ENCODE peak calls at places on chromosome 12, in six cellular contexts. W is lower lobe of right lung, U is fibroblast of mammary gland, V is AG04450, G is ureter, I is kidney tubule cell. F is an unnamed sample.

GRCh38 chr12:56565510-56566101 is 44.0 kb downstream of the RBMS2 start:
- DNase-seq in U (peak), I (peak), V (peak), G (peak), W (peak), F (peak)

GRCh38 chr12:131895640-131896079 is 1.2 kb downstream of the ULK1 start:
- DNase-seq in I (no peak), W (no peak), V (no peak), G (no peak), U (no peak), F (no peak)

GRCh38 chr12:13179159-13180074 is 17.1 kb upstream of the EMP1 start:
- DNase-seq in V (no peak), W (peak), G (peak), I (peak), U (peak), F (peak)

GRCh38 chr12:119749666-119750065 is 81.7 kb downstream of the PRKAB1 start:
- DNase-seq in U (no peak), V (no peak), G (no peak), W (no peak), I (peak), F (no peak)

GRCh38 chr12:47207005-47207717 is 127.4 kb upstream of the AMIGO2 start:
- DNase-seq in W (peak), V (no peak), G (no peak), I (peak), U (no peak), F (peak)

GRCh38 chr12:50635857-50636256 is 128.0 kb upstream of the ATF1 start:
- DNase-seq in I (no peak), G (no peak), U (no peak), W (no peak), V (no peak), F (no peak)

GRCh38 chr12:85872497-85873091 is 1.5 kb upstream of the NTS start:
- DNase-seq in G (no peak), V (peak), W (no peak), U (peak), I (peak), F (no peak)

GRCh38 chr12:47021298-47021697 is 58.1 kb upstream of the PCED1B start:
- DNase-seq in W (no peak), G (no peak), I (peak), V (peak), U (peak), F (no peak)

GRCh38 chr12:71303199-71303598 is 136.4 kb upstream of the LGR5 start:
- DNase-seq in W (no peak), G (no peak), I (peak), U (peak), V (no peak), F (no peak)

GRCh38 chr12:89544730-89545184 is 18.9 kb upstream of the POC1B start:
- DNase-seq in U (peak), I (peak), W (peak), G (peak), V (no peak), F (peak)

GRCh38 chr12:88553941-88554658 is 26.2 kb downstream of the KITLG start:
- DNase-seq in V (no peak), U (peak), I (peak), G (no peak), W (no peak), F (no peak)

GRCh38 chr12:57001448-57001906 is 4.9 kb downstream of the ZBTB39 start:
- DNase-seq in U (peak), I (peak), V (no peak), W (peak), G (peak), F (peak)

GRCh38 chr12:18752280-18752920 is 14.5 kb downstream of the CAPZA3 start:
- DNase-seq in G (no peak), W (no peak), U (peak), V (peak), I (peak), F (no peak)

GRCh38 chr12:75648856-75649255 is 137.4 kb upstream of the KRR1 start:
- DNase-seq in V (no peak), U (no peak), G (no peak), W (no peak), I (no peak), F (no peak)

GRCh38 chr12:124681779-124682391 is 114.5 kb upstream of the NCOR2 start:
- DNase-seq in U (peak), V (no peak), I (no peak), G (no peak), W (no peak), F (peak)

GRCh38 chr12:121719926-121720414 is 7.4 kb downstream of the TMEM120B start:
- DNase-seq in V (peak), I (peak), U (peak), W (no peak), G (no peak), F (no peak)

F was measured in aorta.